ENCODE peak calls at places on chromosomes 5 and 9, in seven cellular contexts. V is left lung, W is DND-41, N is tibial artery, U is ovary, C is heart right ventricle, Y is right cardiac atrium. B is an unnamed sample.

GRCh38 chr5:38579105-38579504 is 22.7 kb upstream of the LIFR start:
- DNase-seq in V (no peak), W (no peak), N (no peak), U (no peak), C (no peak), Y (no peak), B (no peak)

GRCh38 chr5:1793966-1794895 is 5.4 kb downstream of the MRPL36 start:
- DNase-seq in V (peak), W (no peak), N (peak), U (no peak), C (no peak), Y (no peak), B (no peak)

GRCh38 chr5:132471944-132472343 is 18.6 kb downstream of the IRF1 start:
- DNase-seq in V (no peak), W (no peak), N (peak), U (no peak), C (no peak), Y (no peak), B (no peak)

GRCh38 chr9:69582018-69582417 is 90.2 kb downstream of the APBA1 start:
- DNase-seq in V (no peak), W (no peak), N (no peak), U (no peak), C (no peak), Y (no peak), B (no peak)

GRCh38 chr5:14208071-14209021 is 65.2 kb downstream of the TRIO start:
- DNase-seq in V (no peak), W (no peak), N (no peak), U (no peak), C (no peak), Y (no peak), B (no peak)

GRCh38 chr5:9348296-9348996 is 197.4 kb downstream of the SEMA5A start:
- DNase-seq in V (no peak), W (no peak), N (no peak), U (no peak), C (no peak), Y (no peak), B (no peak)

GRCh38 chr5:76715734-76716455 is at the start of gene F2R:
- DNase-seq in V (peak), W (peak), N (peak), U (peak), C (peak), Y (peak), B (no peak)

GRCh38 chr5:73522989-73523388 is 24.7 kb downstream of the BTF3 start:
- DNase-seq in V (no peak), W (no peak), N (no peak), U (no peak), C (no peak), Y (no peak), B (no peak)

GRCh38 chr5:175321927-175322532 is 122.0 kb downstream of the DRD1 start:
- DNase-seq in V (no peak), W (peak), N (no peak), U (no peak), C (peak), Y (no peak), B (no peak)

GRCh38 chr5:132099073-132099748 is 25.6 kb downstream of the CSF2 start:
- DNase-seq in V (no peak), W (no peak), N (no peak), U (no peak), C (no peak), Y (no peak), B (no peak)

GRCh38 chr9:78857371-78858225 is 560.7 kb downstream of the PSAT1 start:
- DNase-seq in V (peak), W (no peak), N (no peak), U (no peak), C (no peak), Y (no peak), B (no peak)

GRCh38 chr9:127724012-127724411 is 8.1 kb downstream of the TTC16 start:
- DNase-seq in V (no peak), W (no peak), N (no peak), U (no peak), C (no peak), Y (no peak), B (no peak)

GRCh38 chr5:14228219-14228618 is 85.1 kb downstream of the TRIO start:
- DNase-seq in V (no peak), W (no peak), N (no peak), U (no peak), C (no peak), Y (no peak), B (no peak)

GRCh38 chr5:171868236-171868635 is 82.6 kb downstream of the SMIM23 start:
- DNase-seq in V (no peak), W (no peak), N (no peak), U (no peak), C (no peak), Y (no peak), B (no peak)

GRCh38 chr9:121266906-121267650 is 884 bp upstream of the GSN start:
- DNase-seq in V (no peak), W (no peak), N (peak), U (no peak), C (no peak), Y (no peak), B (no peak)

GRCh38 chr5:68431601-68432337 is 216.2 kb downstream of the PIK3R1 start:
- DNase-seq in V (no peak), W (no peak), N (no peak), U (no peak), C (no peak), Y (no peak), B (no peak)

GRCh38 chr5:124655943-124656459 is 90.4 kb downstream of the ZNF608 start:
- DNase-seq in V (no peak), W (no peak), N (no peak), U (no peak), C (no peak), Y (peak), B (no peak)

GRCh38 chr5:34804913-34805312 is 34.1 kb upstream of the TTC23L start:
- DNase-seq in V (no peak), W (no peak), N (no peak), U (no peak), C (no peak), Y (no peak), B (no peak)

GRCh38 chr9:90458485-90458884 is 184.1 kb downstream of the DIRAS2 start:
- DNase-seq in V (no peak), W (no peak), N (no peak), U (no peak), C (no peak), Y (no peak), B (no peak)

GRCh38 chr5:109921735-109922395 is 232.1 kb downstream of the MAN2A1 start:
- DNase-seq in V (no peak), W (peak), N (no peak), U (no peak), C (peak), Y (peak), B (no peak)

GRCh38 chr9:128892223-128892892 is 10.4 kb downstream of the LRRC8A start:
- DNase-seq in V (peak), W (no peak), N (peak), U (peak), C (peak), Y (peak), B (peak)

GRCh38 chr5:78251663-78252284 is 42.7 kb downstream of the AP3B1 start:
- DNase-seq in V (no peak), W (no peak), N (no peak), U (no peak), C (no peak), Y (no peak), B (no peak)

GRCh38 chr5:152547202-152547601 is 142.1 kb upstream of the NMUR2 start:
- DNase-seq in V (no peak), W (no peak), N (no peak), U (no peak), C (no peak), Y (no peak), B (no peak)

GRCh38 chr5:127840198-127840524 is 137.0 kb downstream of the CCDC192 start:
- DNase-seq in V (no peak), W (no peak), N (no peak), U (no peak), C (no peak), Y (no peak), B (no peak)

GRCh38 chr9:104108315-104108714 is 14.2 kb downstream of the SMC2 start:
- DNase-seq in V (no peak), W (no peak), N (no peak), U (no peak), C (no peak), Y (no peak), B (no peak)

GRCh38 chr5:175285263-175285662 is 158.7 kb downstream of the DRD1 start:
- DNase-seq in V (no peak), W (no peak), N (no peak), U (no peak), C (no peak), Y (no peak), B (no peak)

GRCh38 chr9:93908591-93909241 is 46.4 kb downstream of the BARX1 start:
- DNase-seq in V (peak), W (no peak), N (no peak), U (no peak), C (no peak), Y (no peak), B (no peak)

GRCh38 chr9:6557883-6558282 is 87.6 kb downstream of the GLDC start:
- DNase-seq in V (no peak), W (no peak), N (no peak), U (no peak), C (peak), Y (peak), B (peak)

GRCh38 chr9:128116104-128117083 is 11.1 kb downstream of the PTGES2 start:
- DNase-seq in V (peak), W (no peak), N (no peak), U (no peak), C (no peak), Y (no peak), B (no peak)

GRCh38 chr9:32251539-32251938 is 132.9 kb upstream of the ACO1 start:
- DNase-seq in V (no peak), W (peak), N (no peak), U (no peak), C (peak), Y (no peak), B (peak)

GRCh38 chr5:179229331-179229761 is 115.9 kb downstream of the ADAMTS2 start:
- DNase-seq in V (peak), W (no peak), N (no peak), U (no peak), C (no peak), Y (no peak), B (no peak)

GRCh38 chr5:62093981-62094380 is 212.0 kb upstream of the KIF2A start:
- DNase-seq in V (no peak), W (no peak), N (no peak), U (no peak), C (no peak), Y (peak), B (peak)

GRCh38 chr5:26482817-26483375 is 555.5 kb downstream of the CDH9 start:
- DNase-seq in V (no peak), W (peak), N (peak), U (no peak), C (no peak), Y (peak), B (peak)

GRCh38 chr9:899440-900184 is 58.1 kb downstream of the DMRT1 start:
- DNase-seq in V (no peak), W (no peak), N (no peak), U (no peak), C (no peak), Y (no peak), B (no peak)

GRCh38 chr9:127548352-127548878 is 63.7 kb upstream of the STXBP1 start:
- DNase-seq in V (no peak), W (no peak), N (no peak), U (no peak), C (no peak), Y (no peak), B (no peak)

DNA sequence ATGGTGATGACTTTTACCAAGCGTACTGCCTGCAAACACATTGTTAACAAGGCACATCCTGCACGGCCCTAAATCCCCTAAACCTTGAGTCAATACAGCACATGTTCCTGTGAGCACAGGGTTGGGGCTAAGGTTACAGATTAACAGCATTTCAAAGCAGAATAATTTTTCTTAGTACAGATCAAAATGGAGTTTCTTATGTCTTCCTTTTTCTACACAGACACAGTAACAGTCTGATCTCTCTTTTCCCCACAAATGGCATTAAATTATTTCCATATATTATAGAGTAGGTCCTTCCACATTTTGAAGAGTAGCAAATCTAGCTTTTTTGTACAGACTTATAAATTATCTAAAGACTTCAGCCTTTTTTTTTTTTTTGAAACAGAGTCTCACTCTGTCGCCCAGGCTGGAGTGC is 1.6 kb upstream of the TMEM141 start:
- DNase-seq in V (no peak), W (no peak), N (no peak), U (no peak), C (no peak), Y (no peak), B (no peak)
- H3K27ac ChIP-seq in V (no peak), W (no peak), N (no peak), U (no peak), C (peak), Y (no peak), B (peak)

DNA sequence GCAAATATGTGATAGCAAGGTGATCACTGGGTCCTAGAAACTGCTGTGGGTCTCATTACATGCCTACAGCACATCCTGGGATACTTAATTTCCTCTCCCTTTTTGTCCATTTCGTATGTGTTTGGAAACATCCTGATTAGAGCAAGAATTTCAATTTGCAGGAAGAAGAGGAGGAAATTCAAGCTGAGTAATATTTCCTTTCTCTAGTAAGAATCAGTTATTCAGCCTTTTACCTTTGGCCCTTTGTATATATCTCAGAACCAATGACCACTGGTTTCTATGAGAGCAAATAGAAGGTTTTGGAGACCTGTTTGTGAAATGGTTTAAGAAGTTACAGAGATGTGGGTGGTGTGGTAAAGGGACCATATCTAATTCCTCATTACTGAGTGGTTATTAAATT is 171.6 kb downstream of the RMI1 start:
- DNase-seq in V (no peak), W (no peak), N (no peak), U (no peak), C (no peak), Y (no peak), B (no peak)
- H3K27ac ChIP-seq in V (no peak), W (no peak), N (no peak), U (no peak), C (no peak), Y (no peak), B (no peak)

DNA sequence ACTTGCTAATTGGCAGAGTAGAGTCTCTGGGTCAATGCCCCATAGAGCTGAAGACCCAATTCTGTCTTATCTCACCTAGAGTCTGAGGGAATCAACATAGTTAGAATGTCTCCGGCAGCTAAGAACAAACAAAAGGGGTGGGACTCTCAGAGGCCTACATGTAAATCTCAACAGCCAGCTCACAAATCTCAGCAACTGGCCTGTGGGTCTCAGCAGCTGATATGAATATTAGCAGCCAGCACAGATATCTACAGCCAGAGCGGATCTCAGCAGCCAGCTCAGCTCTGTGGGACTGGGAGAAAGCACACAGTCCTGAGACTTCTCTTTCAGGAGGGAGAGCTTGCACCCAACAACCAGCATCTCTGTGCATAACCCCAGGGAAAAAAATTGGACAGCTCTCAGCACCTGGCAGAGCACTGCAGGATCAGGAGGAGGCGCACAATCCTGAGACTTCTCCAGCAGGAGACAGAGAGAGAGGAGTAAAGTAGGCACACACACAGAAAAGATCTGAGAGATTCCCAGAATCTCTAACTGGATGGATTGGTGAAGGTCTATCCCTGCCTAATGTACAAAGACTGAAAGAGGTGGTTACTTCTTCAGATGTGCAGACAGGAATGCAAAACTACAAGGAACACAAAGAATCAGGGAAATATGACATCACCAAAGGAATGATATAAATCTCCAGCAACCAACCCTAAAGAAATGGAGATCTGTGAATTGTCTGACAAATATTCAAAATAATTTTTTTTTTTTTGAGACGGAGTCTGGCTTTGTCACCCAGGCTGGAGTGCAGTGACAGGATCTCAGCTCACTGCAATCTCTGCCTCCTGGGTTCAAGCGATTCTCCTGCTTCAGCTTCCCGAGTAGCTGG is 29.2 kb downstream of the KLF4 start:
- DNase-seq in V (no peak), W (no peak), N (no peak), U (no peak), C (no peak), Y (no peak), B (no peak)
- H3K27ac ChIP-seq in V (no peak), W (no peak), N (no peak), U (no peak), C (no peak), Y (no peak), B (no peak)

GRCh38 chr5:159821541-159821940 is 94.7 kb upstream of the ADRA1B start:
- DNase-seq in V (no peak), W (no peak), N (no peak), U (no peak), C (no peak), Y (no peak), B (no peak)

GRCh38 chr5:159826351-159827222 is 89.7 kb upstream of the ADRA1B start:
- DNase-seq in V (peak), W (no peak), N (no peak), U (peak), C (no peak), Y (no peak), B (no peak)

GRCh38 chr5:159820692-159821091 is 95.6 kb upstream of the ADRA1B start:
- DNase-seq in V (no peak), W (no peak), N (no peak), U (no peak), C (no peak), Y (no peak), B (no peak)

GRCh38 chr5:159824188-159825153 is 91.8 kb upstream of the ADRA1B start:
- DNase-seq in V (no peak), W (no peak), N (no peak), U (no peak), C (no peak), Y (no peak), B (no peak)

DNA sequence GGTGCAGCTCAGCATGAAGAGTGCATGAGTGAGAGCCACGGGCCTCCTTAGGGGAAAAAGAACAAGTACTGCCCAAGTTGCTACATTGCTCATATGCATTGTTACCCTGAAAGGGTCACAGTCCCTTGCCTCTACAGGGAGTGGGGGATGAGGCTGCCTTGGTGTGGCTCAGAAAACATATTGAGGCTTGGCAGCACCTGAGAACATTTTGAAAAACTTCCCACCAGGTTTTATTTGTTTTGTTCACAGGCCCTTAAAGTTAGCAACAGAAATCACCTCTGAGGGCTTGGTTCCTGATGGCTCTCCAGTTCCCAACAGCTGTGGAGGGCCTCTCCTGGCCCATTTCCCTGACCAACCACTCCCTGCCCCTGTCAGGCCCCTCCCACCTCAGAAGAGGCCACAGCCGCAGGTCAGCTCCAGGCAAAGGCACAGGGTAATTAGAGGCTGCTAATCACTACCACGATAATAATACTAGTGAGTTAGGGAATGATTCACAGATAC is 90.7 kb upstream of the ADRA1B start:
- DNase-seq in V (peak), W (no peak), N (no peak), U (peak), C (no peak), Y (no peak), B (no peak)
- H3K27ac ChIP-seq in V (no peak), W (no peak), N (peak), U (no peak), C (no peak), Y (no peak), B (no peak)

DNA sequence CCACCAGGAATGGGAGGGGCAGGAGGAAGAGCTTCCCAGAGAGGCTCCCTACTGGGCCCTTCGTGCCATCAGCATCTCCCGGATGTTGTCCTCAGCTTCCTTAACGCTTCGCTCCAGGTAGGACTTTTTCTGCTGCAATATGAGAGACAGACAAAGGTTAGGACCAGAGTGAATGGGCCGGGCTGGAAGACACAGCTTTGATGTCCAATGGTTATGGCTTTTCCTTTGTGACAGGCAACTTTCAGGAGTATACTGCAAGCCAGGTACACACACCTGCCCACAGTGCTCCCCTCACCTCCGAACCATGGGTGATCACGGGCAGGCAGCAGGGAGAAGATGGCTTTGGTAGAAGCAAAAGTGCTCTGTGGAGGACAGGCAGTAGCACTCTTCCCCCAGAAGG is 57.0 kb downstream of the PFDN1 start:
- DNase-seq in V (no peak), W (no peak), N (no peak), U (no peak), C (no peak), Y (no peak), B (no peak)
- H3K27ac ChIP-seq in V (peak), W (no peak), N (no peak), U (no peak), C (peak), Y (peak), B (no peak)